ENCODE peak calls at places on chromosomes 6 and 20, in seven cellular contexts. One of them, this sample, is unnamed.

GRCh38 chr6:127348046-127348661 is 4.7 kb upstream of the ECHDC1 start:
- DNase-seq in epithelial cell of esophagus: no peak
- DNase-seq in BJ: no peak
- DNase-seq in cardiac fibroblast: no peak
- DNase-seq in GM12865: no peak
- DNase-seq in AG09309: no peak
- DNase-seq in mammary epithelial cell: no peak
- DNase-seq in this sample: no peak

GRCh38 chr6:104789770-104790190 is 69.9 kb downstream of the HACE1 start:
- DNase-seq in BJ: no peak
- DNase-seq in mammary epithelial cell: peak
- DNase-seq in AG09309: peak
- DNase-seq in GM12865: peak
- DNase-seq in cardiac fibroblast: peak
- DNase-seq in epithelial cell of esophagus: peak
- DNase-seq in this sample: no peak

GRCh38 chr6:32113386-32114352 is 4.5 kb upstream of the TNXB start:
- DNase-seq in mammary epithelial cell: no peak
- DNase-seq in AG09309: peak
- DNase-seq in BJ: peak
- DNase-seq in GM12865: no peak
- DNase-seq in epithelial cell of esophagus: no peak
- DNase-seq in cardiac fibroblast: peak
- DNase-seq in this sample: peak

GRCh38 chr20:22579711-22580697 is 4.4 kb downstream of the FOXA2 start:
- DNase-seq in mammary epithelial cell: no peak
- DNase-seq in epithelial cell of esophagus: no peak
- DNase-seq in GM12865: no peak
- DNase-seq in BJ: no peak
- DNase-seq in cardiac fibroblast: no peak
- DNase-seq in AG09309: no peak
- DNase-seq in this sample: no peak

GRCh38 chr6:88823998-88824397 is 139.4 kb downstream of the RNGTT start:
- DNase-seq in cardiac fibroblast: no peak
- DNase-seq in mammary epithelial cell: peak
- DNase-seq in GM12865: no peak
- DNase-seq in epithelial cell of esophagus: peak
- DNase-seq in AG09309: peak
- DNase-seq in BJ: no peak
- DNase-seq in this sample: no peak

GRCh38 chr20:44537993-44538392 is 16.1 kb upstream of the SERINC3 start:
- DNase-seq in AG09309: no peak
- DNase-seq in cardiac fibroblast: peak
- DNase-seq in mammary epithelial cell: no peak
- DNase-seq in epithelial cell of esophagus: no peak
- DNase-seq in BJ: no peak
- DNase-seq in GM12865: no peak
- DNase-seq in this sample: no peak

GRCh38 chr6:8860671-8861070 is 425.3 kb upstream of the SLC35B3 start:
- DNase-seq in mammary epithelial cell: no peak
- DNase-seq in cardiac fibroblast: no peak
- DNase-seq in AG09309: no peak
- DNase-seq in BJ: no peak
- DNase-seq in epithelial cell of esophagus: no peak
- DNase-seq in GM12865: no peak
- DNase-seq in this sample: no peak

GRCh38 chr6:53335224-53335994 is 13.3 kb downstream of the ELOVL5 start:
- DNase-seq in epithelial cell of esophagus: peak
- DNase-seq in BJ: no peak
- DNase-seq in mammary epithelial cell: peak
- DNase-seq in cardiac fibroblast: no peak
- DNase-seq in AG09309: no peak
- DNase-seq in GM12865: peak
- DNase-seq in this sample: peak

GRCh38 chr6:133432021-133432989 is 191.1 kb downstream of the EYA4 start:
- DNase-seq in BJ: no peak
- DNase-seq in AG09309: no peak
- DNase-seq in epithelial cell of esophagus: no peak
- DNase-seq in GM12865: no peak
- DNase-seq in mammary epithelial cell: no peak
- DNase-seq in cardiac fibroblast: no peak
- DNase-seq in this sample: no peak

GRCh38 chr6:110101885-110102284 is 77.6 kb downstream of the WASF1 start:
- DNase-seq in mammary epithelial cell: no peak
- DNase-seq in cardiac fibroblast: no peak
- DNase-seq in GM12865: peak
- DNase-seq in AG09309: no peak
- DNase-seq in epithelial cell of esophagus: no peak
- DNase-seq in BJ: no peak
- DNase-seq in this sample: no peak

GRCh38 chr6:148530394-148530923 is 187.8 kb downstream of the SASH1 start:
- DNase-seq in epithelial cell of esophagus: peak
- DNase-seq in GM12865: peak
- DNase-seq in AG09309: peak
- DNase-seq in mammary epithelial cell: no peak
- DNase-seq in BJ: peak
- DNase-seq in cardiac fibroblast: peak
- DNase-seq in this sample: no peak

GRCh38 chr20:20395856-20396600 is 28.1 kb downstream of the INSM1 start:
- DNase-seq in GM12865: no peak
- DNase-seq in AG09309: no peak
- DNase-seq in mammary epithelial cell: no peak
- DNase-seq in cardiac fibroblast: no peak
- DNase-seq in BJ: no peak
- DNase-seq in epithelial cell of esophagus: peak
- DNase-seq in this sample: no peak

GRCh38 chr6:102458990-102459389 is 1065.5 kb downstream of the GRIK2 start:
- DNase-seq in AG09309: no peak
- DNase-seq in mammary epithelial cell: no peak
- DNase-seq in epithelial cell of esophagus: no peak
- DNase-seq in cardiac fibroblast: no peak
- DNase-seq in GM12865: no peak
- DNase-seq in BJ: no peak
- DNase-seq in this sample: no peak

GRCh38 chr20:63387393-63387792 is 26.2 kb upstream of the CHRNA4 start:
- DNase-seq in epithelial cell of esophagus: no peak
- DNase-seq in GM12865: no peak
- DNase-seq in cardiac fibroblast: no peak
- DNase-seq in AG09309: no peak
- DNase-seq in BJ: no peak
- DNase-seq in mammary epithelial cell: no peak
- DNase-seq in this sample: no peak

GRCh38 chr6:100260584-100260983 is 204.1 kb downstream of the SIM1 start:
- DNase-seq in BJ: no peak
- DNase-seq in epithelial cell of esophagus: peak
- DNase-seq in cardiac fibroblast: no peak
- DNase-seq in mammary epithelial cell: no peak
- DNase-seq in AG09309: no peak
- DNase-seq in GM12865: no peak
- DNase-seq in this sample: no peak

GRCh38 chr6:129766959-129767728 is 57.2 kb upstream of the ARHGAP18 start:
- DNase-seq in cardiac fibroblast: peak
- DNase-seq in mammary epithelial cell: peak
- DNase-seq in AG09309: no peak
- DNase-seq in BJ: no peak
- DNase-seq in GM12865: peak
- DNase-seq in epithelial cell of esophagus: peak
- DNase-seq in this sample: peak

GRCh38 chr6:72080260-72080941 is 194.1 kb downstream of the RIMS1 start:
- DNase-seq in cardiac fibroblast: no peak
- DNase-seq in GM12865: no peak
- DNase-seq in epithelial cell of esophagus: no peak
- DNase-seq in mammary epithelial cell: no peak
- DNase-seq in BJ: no peak
- DNase-seq in AG09309: no peak
- DNase-seq in this sample: no peak

GRCh38 chr6:72081880-72082279 is 195.5 kb downstream of the RIMS1 start:
- DNase-seq in cardiac fibroblast: no peak
- DNase-seq in mammary epithelial cell: no peak
- DNase-seq in AG09309: no peak
- DNase-seq in BJ: no peak
- DNase-seq in epithelial cell of esophagus: no peak
- DNase-seq in GM12865: no peak
- DNase-seq in this sample: no peak

GRCh38 chr6:72083976-72084375 is 197.6 kb downstream of the RIMS1 start:
- DNase-seq in AG09309: no peak
- DNase-seq in mammary epithelial cell: no peak
- DNase-seq in BJ: no peak
- DNase-seq in GM12865: no peak
- DNase-seq in epithelial cell of esophagus: no peak
- DNase-seq in cardiac fibroblast: no peak
- DNase-seq in this sample: no peak

GRCh38 chr6:72084992-72085569 is 198.7 kb downstream of the RIMS1 start:
- DNase-seq in epithelial cell of esophagus: peak
- DNase-seq in AG09309: no peak
- DNase-seq in GM12865: peak
- DNase-seq in BJ: no peak
- DNase-seq in cardiac fibroblast: peak
- DNase-seq in mammary epithelial cell: no peak
- DNase-seq in this sample: no peak
- TF ChIP-seq CTCF in epithelial cell of esophagus: no peak
- TF ChIP-seq CTCF in AG09309: peak
- TF ChIP-seq CTCF in GM12865: peak
- TF ChIP-seq CTCF in BJ: peak
- TF ChIP-seq CTCF in cardiac fibroblast: peak
- TF ChIP-seq CTCF in mammary epithelial cell: peak
- TF ChIP-seq CTCF in this sample: peak

GRCh38 chr6:29942275-29943052 is at the start of gene HLA-A:
- DNase-seq in cardiac fibroblast: peak
- DNase-seq in mammary epithelial cell: peak
- DNase-seq in epithelial cell of esophagus: peak
- DNase-seq in BJ: peak
- DNase-seq in AG09309: peak
- DNase-seq in GM12865: peak
- DNase-seq in this sample: peak
- TF ChIP-seq CTCF in cardiac fibroblast: no peak
- TF ChIP-seq CTCF in mammary epithelial cell: peak
- TF ChIP-seq CTCF in epithelial cell of esophagus: no peak
- TF ChIP-seq CTCF in BJ: no peak
- TF ChIP-seq CTCF in AG09309: no peak
- TF ChIP-seq CTCF in GM12865: no peak
- TF ChIP-seq CTCF in this sample: no peak

DNA sequence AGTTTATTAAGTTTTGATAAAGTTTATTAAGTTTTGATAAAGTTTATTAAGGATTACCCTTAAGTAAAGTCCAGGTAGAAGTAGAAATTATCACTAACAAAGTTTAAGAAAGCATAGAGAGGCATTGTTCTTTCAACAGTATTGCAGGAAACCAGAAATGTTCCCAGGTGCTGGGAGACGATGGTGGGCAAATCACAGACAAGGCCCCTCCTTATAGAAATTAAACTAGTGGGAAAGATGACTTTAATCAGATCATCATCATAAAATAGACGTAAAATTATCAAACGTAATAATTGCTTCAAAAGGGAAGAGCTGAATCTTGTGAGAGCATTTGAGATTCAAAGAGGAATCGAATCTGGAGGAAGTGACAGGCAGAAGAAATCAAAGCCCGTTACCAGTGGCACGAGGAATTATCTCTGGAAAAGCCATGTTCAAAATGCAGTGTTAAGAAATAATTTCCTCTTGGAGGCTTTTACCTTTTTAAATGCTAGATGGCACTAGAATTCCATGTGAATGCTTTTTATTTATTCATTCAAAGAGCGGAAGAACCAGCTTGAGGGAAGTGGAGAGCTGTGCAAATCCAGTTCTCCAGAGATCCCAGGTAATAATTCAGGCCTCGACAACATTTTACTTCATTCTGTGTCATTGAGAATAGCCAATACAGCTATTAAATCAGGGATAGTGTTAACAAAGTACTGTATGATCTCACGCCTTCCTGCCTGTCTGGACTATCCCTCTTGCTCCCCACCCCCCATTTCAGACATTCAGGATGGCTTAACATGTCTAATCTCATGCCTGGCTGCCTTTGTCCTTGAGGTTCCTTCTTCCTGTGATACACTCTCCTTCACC is 1.0 kb upstream of the APMAP start:
- DNase-seq in epithelial cell of esophagus: peak
- DNase-seq in mammary epithelial cell: peak
- DNase-seq in AG09309: peak
- DNase-seq in BJ: no peak
- DNase-seq in GM12865: no peak
- DNase-seq in cardiac fibroblast: peak
- DNase-seq in this sample: no peak
- TF ChIP-seq CTCF in epithelial cell of esophagus: peak
- TF ChIP-seq CTCF in mammary epithelial cell: peak
- TF ChIP-seq CTCF in AG09309: peak
- TF ChIP-seq CTCF in BJ: peak
- TF ChIP-seq CTCF in GM12865: peak
- TF ChIP-seq CTCF in cardiac fibroblast: peak
- TF ChIP-seq CTCF in this sample: peak

DNA sequence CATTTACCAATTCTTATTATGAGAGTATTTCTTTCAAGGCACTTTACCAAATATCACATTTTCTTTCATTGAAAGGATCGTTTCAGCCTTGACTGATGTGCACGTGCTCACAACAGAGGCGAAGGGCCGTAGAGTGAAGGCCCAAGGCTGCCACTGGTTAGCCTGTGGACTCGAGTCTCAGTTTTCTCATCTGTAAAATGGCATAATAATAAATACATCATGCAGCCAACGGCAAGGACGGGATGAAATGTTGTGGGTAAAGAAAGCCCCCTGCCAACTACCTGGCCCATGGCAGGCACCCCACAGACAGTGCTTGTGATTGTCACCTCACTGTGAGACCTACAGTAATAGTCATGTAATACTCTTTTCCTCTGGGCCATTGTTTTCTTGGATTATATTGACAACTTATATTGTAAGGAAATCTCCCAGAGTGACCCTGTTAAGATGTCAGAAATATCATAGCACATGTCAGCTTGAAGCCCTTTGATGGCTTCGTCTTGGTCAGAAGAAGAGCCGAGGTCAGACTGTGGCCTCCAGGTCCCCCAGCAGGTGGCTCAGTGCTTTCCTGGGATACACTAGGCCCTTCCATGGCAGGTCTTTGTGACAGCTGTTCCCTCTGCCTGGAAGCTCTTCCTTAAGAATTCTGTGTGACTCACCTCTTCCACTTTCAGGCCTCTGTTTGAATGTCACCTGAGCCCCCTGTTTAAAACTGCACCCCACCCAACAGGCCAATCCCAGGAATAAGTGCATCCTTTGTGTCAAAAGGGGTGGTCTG is 36.3 kb downstream of the FAM50B start:
- DNase-seq in AG09309: no peak
- DNase-seq in mammary epithelial cell: no peak
- DNase-seq in BJ: no peak
- DNase-seq in GM12865: peak
- DNase-seq in cardiac fibroblast: no peak
- DNase-seq in epithelial cell of esophagus: no peak
- DNase-seq in this sample: no peak
- TF ChIP-seq CTCF in AG09309: peak
- TF ChIP-seq CTCF in mammary epithelial cell: peak
- TF ChIP-seq CTCF in BJ: peak
- TF ChIP-seq CTCF in GM12865: peak
- TF ChIP-seq CTCF in cardiac fibroblast: peak
- TF ChIP-seq CTCF in epithelial cell of esophagus: peak
- TF ChIP-seq CTCF in this sample: peak